ENCODE peak calls at places on chromosomes 5 and 9, in ten cellular contexts. W is endothelial cell, E is GM20000, D is right lobe of liver, S is A549, A is GM06990, V is astrocyte of the spinal cord, I is lower lobe of right lung, P is prostate gland, B is bronchial epithelial cell. M is an unnamed sample.

GRCh38 chr5:167759411-167759821 is 532.0 kb upstream of the WWC1 start:
- DNase-seq in W (no peak), E (no peak), D (no peak), S (peak), A (no peak), V (peak), I (no peak), P (no peak), B (peak), M (no peak)

GRCh38 chr9:107932036-107932435 is 442.5 kb upstream of the KLF4 start:
- DNase-seq in W (no peak), E (no peak), D (no peak), S (no peak), A (no peak), V (peak), I (no peak), P (no peak), B (peak), M (no peak)

GRCh38 chr9:97808972-97809371 is 44.1 kb upstream of the FOXE1 start:
- DNase-seq in W (no peak), E (no peak), D (no peak), S (no peak), A (no peak), V (no peak), I (no peak), P (no peak), B (peak), M (no peak)

GRCh38 chr5:117102591-117102990 is 528.0 kb upstream of the SEMA6A start:
- DNase-seq in W (no peak), E (no peak), D (no peak), S (no peak), A (no peak), V (no peak), I (no peak), P (no peak), B (no peak), M (no peak)

GRCh38 chr5:140420226-140420570 is 18.6 kb downstream of the ANKHD1 start:
- DNase-seq in W (no peak), E (no peak), D (no peak), S (no peak), A (no peak), V (no peak), I (no peak), P (no peak), B (no peak), M (no peak)

GRCh38 chr5:95392593-95393182 is 1.5 kb downstream of the FAM81B start:
- DNase-seq in W (peak), E (no peak), D (no peak), S (peak), A (no peak), V (peak), I (no peak), P (peak), B (peak), M (no peak)

GRCh38 chr5:148844433-148845279 is 18.2 kb downstream of the ADRB2 start:
- DNase-seq in W (no peak), E (no peak), D (no peak), S (no peak), A (no peak), V (no peak), I (no peak), P (no peak), B (no peak), M (peak)

GRCh38 chr9:532707-533106 is 308.8 kb upstream of the DMRT1 start:
- DNase-seq in W (no peak), E (no peak), D (no peak), S (no peak), A (no peak), V (no peak), I (no peak), P (no peak), B (no peak), M (no peak)

GRCh38 chr5:60929024-60929423 is 15.8 kb downstream of the ERCC8 start:
- DNase-seq in W (no peak), E (no peak), D (no peak), S (no peak), A (no peak), V (peak), I (no peak), P (no peak), B (peak), M (no peak)
- TF ChIP-seq CTCF in W (peak), E (no peak), D (no peak), S (peak), A (no peak), V (no peak), I (no peak), P (no peak), B (no peak), M (peak)

DNA sequence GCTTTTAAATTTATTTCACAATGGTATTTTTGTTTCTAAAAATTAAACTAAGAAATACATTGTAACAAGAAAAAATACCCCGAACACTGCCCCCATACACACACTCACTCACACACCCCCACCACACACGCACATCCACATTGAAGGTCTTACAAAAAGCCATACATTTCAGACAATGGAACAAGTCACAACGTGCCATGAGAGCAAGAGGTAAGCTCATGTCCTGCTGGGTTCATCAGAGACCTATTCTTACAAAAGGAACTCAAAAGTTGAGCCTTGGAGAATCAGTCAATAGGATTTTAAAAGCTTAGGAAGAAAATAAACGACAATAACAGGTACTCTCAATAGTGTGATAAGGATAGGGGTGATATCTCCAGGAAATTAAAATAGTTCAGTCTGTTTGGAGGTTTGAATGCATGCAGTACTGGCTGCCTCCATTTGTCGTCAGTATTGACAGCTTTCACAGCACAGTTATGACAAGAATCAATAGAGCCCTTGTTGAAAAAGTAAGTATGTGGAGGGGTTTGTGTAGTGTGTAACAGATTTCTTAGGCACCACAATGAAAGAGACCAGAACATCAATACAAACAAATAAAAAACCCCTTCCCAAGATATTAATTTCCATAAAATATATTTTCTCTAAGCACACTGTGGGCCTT is 1826.2 kb upstream of the CDH6 start:
- DNase-seq in W (no peak), E (no peak), D (no peak), S (peak), A (no peak), V (no peak), I (no peak), P (no peak), B (no peak), M (no peak)
- TF ChIP-seq CTCF in W (no peak), E (no peak), D (no peak), S (no peak), A (no peak), V (no peak), I (no peak), P (peak), B (no peak), M (no peak)

GRCh38 chr5:157471709-157472108 is 11.7 kb downstream of the NIPAL4 start:
- DNase-seq in W (peak), E (peak), D (no peak), S (peak), A (no peak), V (no peak), I (no peak), P (no peak), B (peak), M (peak)
- TF ChIP-seq CTCF in W (peak), E (peak), D (peak), S (peak), A (peak), V (peak), I (peak), P (peak), B (peak), M (peak)

GRCh38 chr5:32552936-32553335 is 32.4 kb upstream of the SUB1 start:
- DNase-seq in W (no peak), E (no peak), D (no peak), S (no peak), A (no peak), V (no peak), I (no peak), P (no peak), B (no peak), M (no peak)
- TF ChIP-seq CTCF in W (no peak), E (no peak), D (no peak), S (no peak), A (no peak), V (no peak), I (no peak), P (no peak), B (no peak), M (no peak)